ENCODE peak calls at places on chromosomes 16 and 17, in seven cellular contexts. D is endothelial cell of umbilical vein, Y is stomach, I is GM23338, J is HCT116, G is K562, K is esophagus muscularis mucosa. Q is an unnamed sample.

GRCh38 chr16:81227780-81228179 is 10.7 kb upstream of the BCO1 start:
- DNase-seq in D (no peak), Y (no peak), I (no peak), J (no peak), G (no peak), K (no peak), Q (no peak)

GRCh38 chr17:82230627-82231311 is 1.9 kb downstream of the SLC16A3 start:
- DNase-seq in D (peak; percentile 75), Y (peak; percentile 88), I (peak; percentile 85), J (no peak), G (peak; percentile 92), K (peak; percentile 95), Q (peak; percentile 92)

GRCh38 chr16:11916524-11917285 is 949 bp upstream of the GSPT1 start:
- DNase-seq in D (no peak), Y (peak; percentile 60), I (no peak), J (no peak), G (peak; percentile 24), K (no peak), Q (peak; percentile 62)

GRCh38 chr17:20073056-20073979 is 64.2 kb downstream of the SPECC1 start:
- DNase-seq in D (no peak), Y (peak; percentile 34), I (peak; percentile 40), J (no peak), G (peak; percentile 22), K (no peak), Q (peak; percentile 38)

GRCh38 chr17:79391808-79392233 is 219.0 kb downstream of the RBFOX3 start:
- DNase-seq in D (peak; percentile 58), Y (peak; percentile 80), I (peak; percentile 91), J (peak; percentile 66), G (peak; percentile 76), K (peak; percentile 94), Q (peak; percentile 75)

GRCh38 chr16:22297114-22297870 is at the start of gene POLR3E:
- DNase-seq in D (peak; percentile 99), Y (peak; percentile 100), I (peak; percentile 98), J (peak; percentile 93), G (peak; percentile 97), K (peak; percentile 100), Q (peak; percentile 100)

GRCh38 chr17:79740413-79740812 is 9.7 kb downstream of the ENPP7 start:
- DNase-seq in D (peak; percentile 11), Y (no peak), I (no peak), J (no peak), G (no peak), K (no peak), Q (no peak)

GRCh38 chr16:54015147-54015546 is 271.4 kb downstream of the IRX3 start:
- DNase-seq in D (no peak), Y (no peak), I (no peak), J (no peak), G (no peak), K (no peak), Q (no peak)

GRCh38 chr17:48181653-48182052 is 74.1 kb downstream of the SNX11 start:
- DNase-seq in D (peak; percentile 31), Y (no peak), I (peak; percentile 78), J (peak; percentile 44), G (peak; percentile 34), K (no peak), Q (no peak)

GRCh38 chr17:65137076-65137935 is at the start of gene RGS9:
- DNase-seq in D (peak; percentile 77), Y (peak; percentile 90), I (peak; percentile 93), J (peak; percentile 84), G (peak; percentile 90), K (peak; percentile 95), Q (peak; percentile 88)

GRCh38 chr16:10964891-10965326 is 20.5 kb downstream of the CLEC16A start:
- DNase-seq in D (no peak), Y (no peak), I (no peak), J (no peak), G (no peak), K (no peak), Q (no peak)

GRCh38 chr16:81565633-81566032 is 121.0 kb downstream of the CMIP start:
- DNase-seq in D (no peak), Y (no peak), I (no peak), J (no peak), G (no peak), K (no peak), Q (no peak)

DNA sequence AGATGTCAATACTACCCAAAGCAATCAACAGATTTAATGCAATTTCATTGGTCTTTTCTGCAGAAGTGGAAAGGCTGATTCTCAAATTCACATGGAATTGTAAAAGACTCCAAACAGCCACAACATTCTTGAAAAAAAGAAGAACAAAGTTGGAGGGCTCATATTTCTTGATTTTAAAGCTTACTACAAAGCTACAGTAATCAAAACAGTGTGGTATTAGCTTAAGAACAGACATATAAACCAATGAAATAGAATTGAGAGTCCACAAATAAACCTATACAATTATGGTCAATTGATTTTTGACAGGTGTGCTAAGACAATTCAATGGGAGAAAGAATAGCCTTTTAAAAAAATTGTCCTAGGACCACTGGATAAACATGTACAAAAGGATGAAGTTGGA is 14.4 kb upstream of the ABCC1 start:
- DNase-seq in D (no peak), Y (no peak), I (no peak), J (no peak), G (no peak), K (no peak), Q (no peak)
- TF ChIP-seq POLR2AphosphoS5 in D (no peak), Y (no peak), I (no peak), J (no peak), G (no peak), K (no peak), Q (no peak)

GRCh38 chr17:58364270-58364942 is 12.4 kb upstream of the SUPT4H1 start:
- DNase-seq in D (no peak), Y (peak; percentile 48), I (no peak), J (no peak), G (peak; percentile 88), K (no peak), Q (peak; percentile 65)

GRCh38 chr17:58362368-58363014 is 10.5 kb upstream of the SUPT4H1 start:
- DNase-seq in D (no peak), Y (no peak), I (no peak), J (no peak), G (no peak), K (no peak), Q (no peak)

GRCh38 chr17:58365980-58366595 is 14.1 kb upstream of the SUPT4H1 start:
- DNase-seq in D (no peak), Y (no peak), I (no peak), J (no peak), G (no peak), K (no peak), Q (no peak)

GRCh38 chr17:58365185-58365979 is 13.4 kb upstream of the SUPT4H1 start:
- DNase-seq in D (no peak), Y (no peak), I (no peak), J (no peak), G (no peak), K (no peak), Q (no peak)

DNA sequence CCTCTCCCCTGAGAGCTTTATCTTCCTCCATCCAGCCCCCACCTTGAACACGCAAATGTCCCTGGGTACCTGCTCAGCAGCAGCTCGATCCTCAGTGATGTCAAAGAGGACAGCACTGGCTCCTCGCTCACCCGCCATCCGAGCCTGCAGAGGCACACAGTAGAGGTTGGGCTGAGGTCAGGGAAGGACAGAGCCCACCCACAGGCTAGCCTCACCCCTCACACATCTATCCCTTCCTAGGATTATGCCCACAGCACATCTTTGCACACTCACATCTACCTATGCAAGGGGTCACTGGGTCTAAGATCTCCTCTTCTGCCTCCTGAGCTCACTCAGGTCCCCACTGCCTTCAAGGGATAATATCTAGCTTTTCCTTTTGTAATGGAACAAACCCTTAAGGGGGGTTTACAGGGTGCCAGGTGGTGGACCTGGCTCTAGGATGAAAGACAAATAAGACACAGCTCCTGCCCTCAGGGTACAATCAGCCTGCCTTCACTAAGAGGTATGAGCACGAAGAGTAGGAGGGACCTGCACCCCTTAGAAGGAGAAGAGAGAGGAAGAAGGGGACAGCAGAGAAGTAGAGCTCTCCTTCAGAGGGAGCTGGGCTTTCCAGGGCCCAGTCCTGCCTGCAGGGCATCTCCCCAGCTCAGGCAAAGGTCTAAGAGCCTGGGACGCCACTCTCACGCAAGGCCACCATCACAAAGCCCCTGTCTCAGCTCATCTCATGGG is 11.6 kb upstream of the SUPT4H1 start:
- DNase-seq in D (no peak), Y (no peak), I (no peak), J (no peak), G (no peak), K (no peak), Q (no peak)
- H3K4me1 ChIP-seq in D (no peaks in the 10 kb centered on the region), Y (peaks cover 32% of the 10 kb centered on the region), I (no peaks in the 10 kb centered on the region), J (peaks cover 29% of the 10 kb centered on the region), G (peaks cover 42% of the 10 kb centered on the region), K (no peaks in the 10 kb centered on the region), Q (peaks cover 28% of the 10 kb centered on the region)

DNA sequence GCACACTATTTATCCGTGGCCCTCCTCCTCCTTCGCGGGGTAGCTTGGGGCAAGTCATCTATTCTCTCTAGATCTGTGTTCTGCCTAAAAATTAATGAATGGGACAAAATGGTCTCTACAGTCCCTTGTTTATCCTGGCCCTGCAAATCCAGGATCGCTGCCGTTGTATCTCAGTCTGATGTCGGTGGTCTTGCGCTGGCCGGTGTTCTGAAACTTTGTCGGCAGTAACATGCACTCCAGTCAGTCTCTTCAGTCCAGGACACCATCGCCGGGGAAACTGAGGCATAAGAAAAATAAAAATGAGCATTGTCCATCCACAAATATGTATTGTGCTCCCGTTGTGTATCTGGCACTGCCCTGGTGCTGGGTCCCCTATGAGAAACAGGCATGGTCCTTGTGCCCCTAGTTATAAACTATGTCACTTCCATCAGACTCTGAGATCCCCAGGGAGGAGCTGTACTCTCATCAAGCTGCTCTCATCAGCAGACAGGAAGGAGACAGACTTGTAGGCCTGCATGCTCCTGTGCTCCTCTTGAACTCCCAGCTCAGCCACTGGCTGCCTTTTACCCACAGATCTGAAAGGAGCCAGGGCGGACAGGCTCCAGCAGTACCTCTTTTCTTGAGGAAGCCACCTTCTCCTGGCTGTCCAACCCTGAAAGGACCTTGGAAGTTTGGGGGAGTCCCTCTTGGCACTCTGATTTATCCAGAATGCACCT is 13.7 kb upstream of the CA4 start:
- DNase-seq in D (no peak), Y (no peak), I (peak; percentile 8), J (no peak), G (no peak), K (no peak), Q (peak; percentile 6)
- H3K4me3 ChIP-seq in D (no peak overlapping the region), Y (peak overlapping the region; percentile 71), I (peak overlapping the region; percentile 93), J (peak overlapping the region; percentile 85), G (peak overlapping the region; percentile 46), K (peak overlapping the region; percentile 90), Q (no peak overlapping the region)

GRCh38 chr16:4271176-4272113 is 1.4 kb downstream of the TFAP4 start:
- DNase-seq in D (peak; percentile 89), Y (peak; percentile 92), I (peak; percentile 96), J (peak; percentile 86), G (peak; percentile 88), K (peak; percentile 97), Q (peak; percentile 93)

GRCh38 chr16:4266372-4266771 is 6.5 kb downstream of the TFAP4 start:
- DNase-seq in D (no peak), Y (no peak), I (peak; percentile 79), J (peak; percentile 49), G (peak; percentile 84), K (no peak), Q (no peak)

GRCh38 chr16:4272114-4272954 is 489 bp downstream of the TFAP4 start:
- DNase-seq in D (peak; percentile 41), Y (peak; percentile 45), I (peak; percentile 56), J (no peak), G (peak; percentile 59), K (no peak), Q (peak; percentile 52)

GRCh38 chr16:4270595-4270994 is 2.2 kb downstream of the TFAP4 start:
- DNase-seq in D (no peak), Y (no peak), I (no peak), J (no peak), G (no peak), K (no peak), Q (no peak)

GRCh38 chr16:4270091-4270490 is 2.7 kb downstream of the TFAP4 start:
- DNase-seq in D (no peak), Y (no peak), I (no peak), J (no peak), G (no peak), K (no peak), Q (no peak)
- TF ChIP-seq POLR2AphosphoS5 in D (no peak), Y (no peak), I (no peak), J (no peak), G (no peak), K (no peak), Q (no peak)

Q was measured in transverse colon.